ENCODE peak calls at places on chromosome 18, in seven cellular contexts. M, J, A, W, I, G and S are unnamed samples. For H3K4me1, the result is how much of the 10 kb centered on the place peaks cover.

GRCh38 chr18:73615506-73615905 is 532.1 kb downstream of the FBXO15 start:
- DNase-seq in G (no peak), J (no peak), I (no peak), M (no peak), W (no peak), A (no peak), S (no peak)

GRCh38 chr18:58257461-58257860 is 213.4 kb downstream of the NEDD4L start:
- DNase-seq in J (no peak), A (peak), I (no peak), G (no peak), W (no peak), M (no peak), S (no peak)

GRCh38 chr18:78681396-78681795 is 298.2 kb upstream of the SALL3 start:
- DNase-seq in M (no peak), J (no peak), G (no peak), A (no peak), W (no peak), I (no peak), S (no peak)

GRCh38 chr18:79934311-79935097 is 16.9 kb downstream of the SLC66A2 start:
- DNase-seq in W (no peak), I (peak), M (no peak), A (peak), G (no peak), J (peak), S (no peak)

GRCh38 chr18:21210278-21210677 is 31.8 kb upstream of the GREB1L start:
- DNase-seq in G (no peak), I (no peak), W (no peak), J (no peak), M (no peak), A (no peak), S (no peak)

GRCh38 chr18:3652380-3653262 is 202.6 kb downstream of the TGIF1 start:
- DNase-seq in A (peak), M (no peak), W (no peak), J (peak), I (peak), G (peak), S (no peak)

GRCh38 chr18:12726774-12727550 is 24.1 kb downstream of the PSMG2 start:
- DNase-seq in M (no peak), J (peak), G (peak), W (peak), A (peak), I (no peak), S (peak)

GRCh38 chr18:48672671-48673340 is 134.0 kb downstream of the CTIF start:
- DNase-seq in A (no peak), I (no peak), J (no peak), M (no peak), G (no peak), W (no peak), S (no peak)

GRCh38 chr18:48663931-48664847 is 125.4 kb downstream of the CTIF start:
- DNase-seq in W (peak), J (peak), M (peak), A (peak), G (peak), I (peak), S (peak)

GRCh38 chr18:43819397-43819796 is 542.1 kb upstream of the SYT4 start:
- DNase-seq in M (no peak), W (no peak), J (no peak), A (no peak), I (no peak), G (no peak), S (no peak)

DNA sequence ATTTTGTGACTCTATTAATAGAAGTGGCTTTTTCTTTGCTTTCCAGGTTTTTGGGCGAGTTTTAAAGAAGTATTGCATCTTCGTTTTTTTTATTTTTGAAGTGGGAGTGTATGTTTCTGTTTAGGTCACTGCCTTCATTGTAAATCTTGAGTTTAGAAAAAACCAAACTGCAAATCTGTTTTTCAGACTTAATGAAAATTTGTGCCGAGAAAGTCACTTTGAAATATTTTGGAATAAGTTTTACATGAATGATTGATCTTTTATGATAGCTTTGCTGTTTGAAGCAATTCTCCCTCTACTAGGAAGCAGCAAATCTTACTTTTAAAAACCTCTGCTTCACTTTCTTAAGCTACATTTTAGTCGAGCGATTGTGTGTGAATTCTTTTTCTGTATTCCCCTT is 2.2 kb downstream of the SMAD4 start:
- DNase-seq in J (no peak), G (no peak), I (no peak), W (no peak), A (no peak), M (no peak), S (peak)
- H3K4me1 ChIP-seq in J (under half), G (under half), I (under half), W (under half), A (under half), M (under half), S (under half)

DNA sequence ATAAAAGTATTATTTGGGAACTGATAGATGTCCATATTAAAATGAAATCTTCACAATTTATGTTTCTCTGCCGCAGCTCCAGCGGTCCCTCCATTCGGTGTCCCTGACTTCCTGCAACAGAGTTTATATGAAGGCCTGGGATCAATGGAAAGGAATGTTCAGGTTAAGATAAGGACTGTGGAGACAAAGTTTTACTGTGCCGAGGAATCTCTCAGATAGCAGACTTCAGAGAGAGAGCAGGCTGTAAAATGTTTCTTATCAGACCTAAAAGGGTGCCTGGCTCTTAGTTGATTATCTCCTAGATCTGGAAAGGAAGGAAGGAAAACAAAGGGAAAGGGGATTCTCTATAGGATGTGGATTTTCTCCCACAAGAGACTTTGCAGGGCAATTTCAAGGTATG is 193.7 kb upstream of the PIEZO2 start:
- DNase-seq in W (no peak), M (no peak), J (no peak), G (no peak), A (no peak), I (no peak), S (no peak)
- H3K4me3 ChIP-seq in W (no peak), M (no peak), J (no peak), G (no peak), A (no peak), I (no peak), S (no peak)

DNA sequence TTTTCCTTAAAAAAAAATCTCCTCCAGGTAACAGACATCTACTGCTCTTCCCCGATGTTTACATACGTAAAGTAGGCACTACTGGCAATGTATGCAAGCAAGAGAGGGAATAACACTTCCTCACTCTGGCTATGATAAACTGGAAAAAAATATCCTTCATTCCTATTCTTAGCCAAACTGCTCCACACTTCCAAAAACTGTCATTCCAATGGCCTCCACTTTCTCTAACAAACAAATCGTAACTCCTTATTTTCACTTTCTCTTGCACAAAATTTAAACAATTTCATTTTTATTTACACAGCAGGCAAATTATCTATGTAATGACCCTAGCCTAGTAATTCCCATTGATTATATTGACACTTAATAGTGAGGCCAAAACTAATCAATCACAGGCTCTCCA is 184.4 kb downstream of the TCF4 start:
- DNase-seq in J (no peak), G (no peak), I (no peak), M (no peak), W (no peak), A (peak), S (no peak)
- H3K4me1 ChIP-seq in J (under half), G (under half), I (under half), M (under half), W (under half), A (under half), S (under half)

GRCh38 chr18:75496151-75496550 is 68.6 kb upstream of the SMIM21 start:
- DNase-seq in J (no peak), A (no peak), M (no peak), W (no peak), G (no peak), I (no peak), S (no peak)

GRCh38 chr18:75497576-75497975 is 70.1 kb upstream of the SMIM21 start:
- DNase-seq in A (no peak), M (no peak), W (no peak), I (no peak), J (no peak), G (no peak), S (no peak)

GRCh38 chr18:75502286-75502685 is 74.8 kb upstream of the SMIM21 start:
- DNase-seq in I (no peak), M (no peak), W (no peak), J (no peak), G (no peak), A (no peak), S (no peak)

GRCh38 chr18:75504469-75504868 is 77.0 kb upstream of the SMIM21 start:
- DNase-seq in J (no peak), M (no peak), A (no peak), G (no peak), I (no peak), W (no peak), S (no peak)

GRCh38 chr18:75500510-75500909 is 73.0 kb upstream of the SMIM21 start:
- DNase-seq in W (no peak), G (no peak), M (no peak), J (no peak), I (no peak), A (peak), S (no peak)
- H3K4me3 ChIP-seq in W (no peak), G (no peak), M (no peak), J (no peak), I (no peak), A (no peak), S (no peak)

DNA sequence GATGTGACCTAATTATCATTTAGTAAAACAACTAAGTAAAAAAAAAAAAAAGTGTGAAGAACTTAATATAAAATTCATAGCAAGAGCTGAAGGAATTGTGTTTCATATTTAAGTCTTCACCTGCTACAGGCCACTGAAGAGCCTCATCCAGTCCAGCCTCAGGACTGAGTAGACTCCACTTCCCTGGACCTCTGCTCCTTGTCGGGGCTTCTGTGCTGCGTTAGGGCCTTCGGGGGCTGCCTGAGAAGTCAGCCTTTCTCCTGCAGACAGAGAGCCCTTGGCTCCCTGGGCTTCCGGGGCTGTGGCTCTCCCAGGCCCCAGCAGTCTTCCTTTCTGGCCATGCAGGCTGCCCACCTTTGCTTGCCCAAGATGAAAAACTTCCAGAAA is 95.5 kb downstream of the MTCL1 start:
- DNase-seq in I (no peak), A (no peak), W (no peak), J (no peak), G (peak), M (no peak), S (no peak)
- H3K4me1 ChIP-seq in I (under half), A (under half), W (under half), J (under half), G (half or more), M (under half), S (under half)

DNA sequence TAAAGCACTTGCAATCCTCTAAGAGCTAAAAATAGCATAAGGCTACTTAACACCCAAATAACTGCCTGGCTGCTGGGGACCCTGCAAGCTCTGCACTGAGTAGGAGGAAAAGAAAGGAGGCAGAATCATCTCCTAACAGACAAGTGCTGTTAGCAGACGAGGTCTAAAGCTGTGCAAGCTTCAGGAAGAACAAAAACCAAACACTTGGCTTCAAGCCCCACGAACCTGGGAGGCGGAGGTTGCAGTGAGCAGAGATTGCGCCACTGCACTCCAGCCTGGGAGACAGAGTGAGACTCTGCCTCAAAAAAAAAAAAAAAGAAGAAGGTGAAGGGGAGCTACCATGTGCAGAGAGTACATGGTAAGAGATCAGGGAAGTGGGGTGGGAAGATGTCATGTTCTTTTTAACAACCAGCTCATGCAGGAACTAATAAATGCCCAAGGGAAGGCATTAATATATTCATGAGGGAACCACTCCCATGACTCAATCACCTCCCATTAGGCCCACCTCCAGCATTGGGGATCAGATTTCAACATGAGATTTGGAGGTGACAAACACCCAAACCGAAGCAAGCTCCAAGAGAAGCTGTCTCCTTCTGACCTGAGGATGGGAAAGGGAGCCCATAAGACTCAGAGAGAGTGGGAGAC is 28.8 kb upstream of the INO80C start:
- DNase-seq in M (no peak), I (no peak), A (peak), G (no peak), W (peak), J (peak), S (peak)
- H3K4me3 ChIP-seq in M (no peak), I (no peak), A (no peak), G (no peak), W (no peak), J (no peak), S (no peak)

DNA sequence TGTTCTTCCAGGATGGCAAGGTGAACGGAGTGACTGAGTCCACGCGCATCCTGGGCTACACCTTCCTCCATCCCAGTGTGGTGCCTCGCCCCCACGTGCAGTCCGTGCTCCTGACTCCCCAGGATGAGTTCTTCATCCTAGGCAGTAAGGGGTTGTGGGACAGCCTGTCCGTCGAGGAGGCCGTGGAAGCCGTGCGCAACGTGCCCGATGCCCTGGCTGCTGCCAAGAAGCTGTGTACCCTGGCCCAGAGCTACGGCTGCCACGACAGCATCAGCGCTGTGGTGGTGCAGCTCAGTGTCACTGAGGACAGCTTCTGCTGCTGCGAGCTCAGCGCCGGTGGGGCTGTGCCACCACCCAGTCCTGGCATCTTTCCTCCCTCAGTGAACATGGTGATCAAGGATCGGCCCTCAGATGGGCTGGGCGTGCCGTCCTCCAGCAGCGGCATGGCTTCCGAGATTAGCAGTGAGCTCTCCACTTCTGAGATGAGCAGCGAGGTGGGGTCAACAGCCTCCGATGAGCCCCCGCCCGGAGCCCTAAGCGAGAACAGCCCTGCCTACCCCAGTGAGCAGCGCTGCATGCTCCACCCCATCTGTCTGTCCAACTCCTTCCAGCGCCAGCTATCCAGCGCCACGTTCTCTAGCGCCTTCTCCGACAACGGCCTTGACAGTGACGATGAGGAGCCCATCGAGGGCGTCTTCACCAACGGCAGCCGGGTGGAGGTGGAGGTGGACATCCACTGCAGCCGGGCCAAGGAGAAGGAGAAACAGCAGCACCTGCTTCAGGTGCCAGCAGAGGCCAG is 263.1 kb downstream of the PHLPP1 start:
- DNase-seq in M (no peak), A (no peak), W (no peak), I (no peak), G (no peak), J (no peak), S (no peak)
- H3K4me1 ChIP-seq in M (under half), A (under half), W (under half), I (under half), G (under half), J (under half), S (under half)

GRCh38 chr18:31040982-31041345 is 1.6 kb downstream of the DSC3 start:
- DNase-seq in G (no peak), J (peak), W (no peak), A (peak), M (no peak), I (no peak), S (no peak)
- H3K4me3 ChIP-seq in G (no peak), J (peak), W (no peak), A (peak), M (no peak), I (no peak), S (no peak)

GRCh38 chr18:68560128-68560527 is 154.8 kb downstream of the TMX3 start:
- DNase-seq in J (no peak), A (no peak), I (no peak), M (no peak), W (no peak), G (no peak), S (no peak)

GRCh38 chr18:68568364-68568763 is 146.5 kb downstream of the TMX3 start:
- DNase-seq in M (no peak), J (no peak), A (no peak), I (no peak), G (no peak), W (no peak), S (no peak)

GRCh38 chr18:68566991-68567390 is 147.9 kb downstream of the TMX3 start:
- DNase-seq in A (no peak), J (no peak), G (no peak), M (no peak), I (no peak), W (no peak), S (no peak)

GRCh38 chr18:68564961-68565360 is 149.9 kb downstream of the TMX3 start:
- DNase-seq in I (no peak), J (no peak), G (no peak), M (no peak), A (no peak), W (no peak), S (no peak)

DNA sequence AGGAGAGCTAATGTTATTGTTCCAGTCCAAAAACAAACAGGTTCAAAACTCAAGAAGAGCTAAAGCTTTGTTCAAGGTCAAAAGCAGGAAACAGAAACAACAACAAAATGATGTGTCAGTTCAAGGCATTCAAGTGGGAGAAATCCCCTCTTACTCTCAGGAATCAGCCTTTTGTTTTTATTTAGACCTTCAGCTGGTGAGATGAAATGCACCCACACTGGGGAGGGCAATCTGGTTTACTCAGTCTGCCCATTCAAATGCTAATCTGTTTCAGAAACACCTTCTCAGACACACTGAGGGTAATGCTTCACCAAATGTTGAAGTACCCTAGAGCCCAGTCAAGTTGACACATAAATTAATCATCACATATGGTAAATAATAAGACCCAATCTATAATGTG is 150.6 kb downstream of the TMX3 start:
- DNase-seq in W (no peak), I (no peak), G (no peak), A (no peak), M (no peak), J (no peak), S (no peak)
- H3K4me1 ChIP-seq in W (under half), I (under half), G (under half), A (under half), M (under half), J (under half), S (under half)